ENCODE peak calls at places on chromosomes 16 and 17, in six cellular contexts. J is left lung; F is mucosa of descending colon; N is tibial nerve; H is CD8-positive, alpha-beta T cell; I is fibroblast of lung. A is an unnamed sample. For H3K36me3 and H3K9me3, the result is how much of the 10 kb centered on the place peaks cover.

GRCh38 chr17:77392376-77393273 is 251.9 kb downstream of the SEC14L1 start:
- DNase-seq in J (no peak), F (peak), N (no peak), H (no peak), I (peak), A (peak)

GRCh38 chr17:76026714-76027158 is 370 bp downstream of the EVPL start:
- DNase-seq in J (no peak), F (no peak), N (no peak), H (no peak), I (no peak), A (no peak)

GRCh38 chr17:17088511-17089205 is 46.4 kb downstream of the MPRIP start:
- DNase-seq in J (no peak), F (peak), N (no peak), H (no peak), I (no peak), A (no peak)

GRCh38 chr17:11561702-11562101 is 36.6 kb upstream of the DNAH9 start:
- DNase-seq in J (no peak), F (no peak), N (no peak), H (no peak), I (no peak), A (no peak)

GRCh38 chr16:10362077-10362863 is 23.6 kb upstream of the ATF7IP2 start:
- DNase-seq in J (no peak), F (no peak), N (no peak), H (no peak), I (no peak), A (no peak)

GRCh38 chr17:37813753-37814152 is 68.9 kb upstream of the HNF1B start:
- DNase-seq in J (no peak), F (no peak), N (no peak), H (no peak), I (peak), A (no peak)

GRCh38 chr16:11253995-11254912 is 1.8 kb downstream of the SOCS1 start:
- DNase-seq in J (no peak), F (no peak), N (no peak), H (no peak), I (peak), A (no peak)

GRCh38 chr17:69919789-69920188 is 155.2 kb upstream of the KCNJ16 start:
- DNase-seq in J (no peak), F (no peak), N (no peak), H (no peak), I (no peak), A (no peak)

GRCh38 chr16:73212431-73212830 is 164.5 kb upstream of the ZFHX3 start:
- DNase-seq in J (no peak), F (no peak), N (no peak), H (no peak), I (no peak), A (no peak)

GRCh38 chr17:38572665-38573365 is 32.9 kb downstream of the SRCIN1 start:
- DNase-seq in J (peak), F (no peak), N (no peak), H (no peak), I (no peak), A (no peak)

GRCh38 chr16:70341600-70341999 is 5.1 kb upstream of the DDX19A start:
- DNase-seq in J (no peak), F (no peak), N (no peak), H (no peak), I (no peak), A (no peak)

GRCh38 chr16:15811778-15812750 is 44.8 kb downstream of the MYH11 start:
- DNase-seq in J (no peak), F (no peak), N (no peak), H (no peak), I (peak), A (no peak)

GRCh38 chr17:53719229-53719628 is 103.5 kb upstream of the KIF2B start:
- DNase-seq in J (no peak), F (no peak), N (no peak), H (no peak), I (no peak), A (no peak)

GRCh38 chr16:88453621-88454314 is 688 bp downstream of the ZFPM1 start:
- DNase-seq in J (no peak), F (peak), N (no peak), H (no peak), I (no peak), A (no peak)

GRCh38 chr16:49528564-49529150 is 155.1 kb downstream of the C16orf78 start:
- DNase-seq in J (no peak), F (no peak), N (no peak), H (no peak), I (peak), A (no peak)

GRCh38 chr16:2195316-2196161 is 866 bp downstream of the CASKIN1 start:
- DNase-seq in J (no peak), F (no peak), N (no peak), H (no peak), I (no peak), A (no peak)

GRCh38 chr17:18928726-18929125 is 23.2 kb upstream of the SLC5A10 start:
- DNase-seq in J (no peak), F (no peak), N (no peak), H (no peak), I (no peak), A (no peak)

GRCh38 chr17:3693829-3694231 is 2.1 kb downstream of the P2RX5 start:
- DNase-seq in J (no peak), F (no peak), N (no peak), H (no peak), I (no peak), A (no peak)

GRCh38 chr17:68511254-68511670 is 968 bp upstream of the PRKAR1A start:
- DNase-seq in J (no peak), F (no peak), N (peak), H (no peak), I (no peak), A (no peak)

GRCh38 chr16:4428500-4428899 is 2.8 kb downstream of the DNAJA3 start:
- DNase-seq in J (no peak), F (no peak), N (no peak), H (no peak), I (no peak), A (no peak)

GRCh38 chr17:320809-321385 is 31.7 kb downstream of the RPH3AL start:
- DNase-seq in J (peak), F (no peak), N (no peak), H (no peak), I (no peak), A (no peak)

GRCh38 chr16:31467151-31467550 is 4.8 kb upstream of the TGFB1I1 start:
- DNase-seq in J (no peak), F (no peak), N (no peak), H (no peak), I (no peak), A (no peak)

GRCh38 chr17:81256616-81257015 is 17.5 kb downstream of the NDUFAF8 start:
- DNase-seq in J (no peak), F (peak), N (no peak), H (no peak), I (peak), A (no peak)

GRCh38 chr17:4215882-4216411 is 47.8 kb downstream of the ANKFY1 start:
- DNase-seq in J (no peak), F (no peak), N (no peak), H (no peak), I (no peak), A (no peak)

GRCh38 chr17:17545984-17546383 is 45.5 kb downstream of the PEMT start:
- DNase-seq in J (peak), F (no peak), N (no peak), H (no peak), I (no peak), A (peak)

GRCh38 chr16:24540575-24541240 is 1.3 kb downstream of the RBBP6 start:
- DNase-seq in J (no peak), F (peak), N (no peak), H (peak), I (no peak), A (no peak)

GRCh38 chr17:44314869-44315661 is 6.7 kb downstream of the RUNDC3A start:
- DNase-seq in J (peak), F (no peak), N (no peak), H (no peak), I (no peak), A (no peak)

GRCh38 chr16:86708431-86708830 is 130.1 kb downstream of the FOXL1 start:
- DNase-seq in J (no peak), F (no peak), N (no peak), H (no peak), I (no peak), A (no peak)

GRCh38 chr17:27607692-27608091 is 23.3 kb upstream of the LGALS9 start:
- DNase-seq in J (peak), F (no peak), N (no peak), H (no peak), I (no peak), A (no peak)

GRCh38 chr16:48003226-48003907 is 152.4 kb downstream of the ABCC12 start:
- DNase-seq in J (no peak), F (no peak), N (peak), H (no peak), I (no peak), A (no peak)

GRCh38 chr17:185445-186138 is 4.1 kb upstream of the DOC2B start:
- DNase-seq in J (peak), F (no peak), N (no peak), H (no peak), I (no peak), A (no peak)

DNA sequence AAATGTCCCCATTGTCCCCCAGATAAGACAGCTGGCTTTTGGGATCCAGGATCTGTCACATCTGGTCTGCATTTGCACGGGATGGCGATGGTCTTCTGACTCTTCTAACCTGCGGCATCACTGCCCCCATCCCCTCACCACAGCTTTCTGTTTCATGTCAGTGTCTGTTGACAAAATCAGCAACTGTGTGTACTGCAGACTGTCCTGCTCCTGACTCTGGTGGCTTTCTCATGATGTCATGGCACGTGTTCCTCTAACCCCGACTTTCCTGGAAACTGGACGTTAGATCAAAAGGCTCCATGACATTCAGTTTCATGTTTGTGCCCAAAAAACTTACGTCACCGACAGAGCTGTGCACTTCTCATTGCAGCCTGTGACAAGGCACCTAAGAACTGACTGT is 30.1 kb upstream of the CPNE2 start:
- DNase-seq in J (no peak), F (no peak), N (peak), H (no peak), I (no peak), A (no peak)
- H3K36me3 ChIP-seq in J (half or more), F (under half), N (under half), H (half or more), I (under half), A (under half)

DNA sequence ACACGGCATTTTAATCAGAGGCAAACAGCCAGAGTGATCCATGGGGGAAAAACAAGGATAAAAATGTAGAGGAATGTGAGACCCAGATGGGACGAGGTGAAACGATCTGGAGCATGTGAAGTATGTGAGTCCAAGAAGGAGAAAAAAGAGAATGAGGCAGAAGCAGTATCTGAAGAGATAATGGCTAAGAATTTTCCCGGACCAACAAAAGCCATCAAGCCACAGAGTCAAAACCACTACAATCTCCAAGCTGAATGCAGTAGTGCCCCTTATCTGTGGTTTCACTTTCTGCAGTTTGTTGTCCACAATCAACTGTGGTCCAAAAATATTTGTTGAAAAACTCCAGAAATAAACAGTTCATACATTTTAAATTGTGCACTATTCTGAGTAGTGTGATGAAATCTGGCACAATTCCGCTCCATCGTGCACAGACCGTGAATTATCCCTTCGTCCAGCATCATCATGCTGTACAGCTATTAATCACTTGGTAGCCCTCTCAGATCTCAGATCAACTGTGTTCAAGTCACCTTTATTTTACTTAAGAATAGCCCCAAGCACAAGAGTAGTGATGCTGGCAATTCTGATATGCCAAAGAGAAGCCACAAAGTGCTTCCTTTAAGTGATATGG is 18.7 kb downstream of the MYH10 start:
- DNase-seq in J (no peak), F (no peak), N (no peak), H (no peak), I (peak), A (no peak)
- H3K4me3 ChIP-seq in J (no peak), F (no peak), N (no peak), H (no peak), I (peak), A (peak)

GRCh38 chr16:3383045-3383448 is 17.8 kb downstream of the ZSCAN32 start:
- DNase-seq in J (no peak), F (no peak), N (no peak), H (no peak), I (no peak), A (no peak)
- H3K9me3 ChIP-seq in J (half or more), F (half or more), N (under half), H (under half), I (under half), A (under half)

GRCh38 chr16:72111653-72112451 is 18.2 kb downstream of the DHX38 start:
- DNase-seq in J (no peak), F (no peak), N (no peak), H (no peak), I (no peak), A (no peak)
- H3K36me3 ChIP-seq in J (half or more), F (under half), N (under half), H (under half), I (under half), A (half or more)

GRCh38 chr17:43210576-43210975 is 1.1 kb upstream of the TMEM106A start:
- DNase-seq in J (no peak), F (no peak), N (no peak), H (no peak), I (no peak), A (no peak)
- H3K4me3 ChIP-seq in J (peak), F (no peak), N (no peak), H (no peak), I (no peak), A (no peak)

GRCh38 chr16:873243-873661 is 72.7 kb upstream of the GNG13 start:
- DNase-seq in J (peak), F (no peak), N (no peak), H (no peak), I (no peak), A (peak)
- H3K9me3 ChIP-seq in J (under half), F (under half), N (under half), H (under half), I (under half), A (under half)

GRCh38 chr17:39717660-39718059 is 12.7 kb downstream of the MIEN1 start:
- DNase-seq in J (peak), F (no peak), N (no peak), H (no peak), I (no peak), A (no peak)

GRCh38 chr17:39716879-39717536 is 13.3 kb downstream of the MIEN1 start:
- DNase-seq in J (peak), F (peak), N (no peak), H (no peak), I (no peak), A (no peak)

GRCh38 chr17:39715375-39716072 is 14.8 kb downstream of the MIEN1 start:
- DNase-seq in J (peak), F (no peak), N (no peak), H (no peak), I (no peak), A (no peak)

GRCh38 chr17:39714234-39714633 is 14.4 kb downstream of the ERBB2 start:
- DNase-seq in J (peak), F (no peak), N (no peak), H (no peak), I (no peak), A (no peak)

GRCh38 chr17:39716073-39716818 is 14.1 kb downstream of the MIEN1 start:
- DNase-seq in J (peak), F (peak), N (no peak), H (no peak), I (no peak), A (peak)
- H3K36me3 ChIP-seq in J (half or more), F (under half), N (under half), H (under half), I (under half), A (half or more)

GRCh38 chr17:1867307-1867706 is 37.5 kb downstream of the RPA1 start:
- DNase-seq in J (no peak), F (no peak), N (no peak), H (no peak), I (no peak), A (no peak)

GRCh38 chr17:1870592-1870991 is 40.8 kb downstream of the RPA1 start:
- DNase-seq in J (no peak), F (no peak), N (no peak), H (no peak), I (no peak), A (no peak)

GRCh38 chr17:1865252-1866037 is 35.6 kb downstream of the RPA1 start:
- DNase-seq in J (no peak), F (peak), N (peak), H (peak), I (peak), A (no peak)

GRCh38 chr17:1871743-1872142 is 41.9 kb downstream of the RPA1 start:
- DNase-seq in J (no peak), F (no peak), N (no peak), H (no peak), I (no peak), A (no peak)

DNA sequence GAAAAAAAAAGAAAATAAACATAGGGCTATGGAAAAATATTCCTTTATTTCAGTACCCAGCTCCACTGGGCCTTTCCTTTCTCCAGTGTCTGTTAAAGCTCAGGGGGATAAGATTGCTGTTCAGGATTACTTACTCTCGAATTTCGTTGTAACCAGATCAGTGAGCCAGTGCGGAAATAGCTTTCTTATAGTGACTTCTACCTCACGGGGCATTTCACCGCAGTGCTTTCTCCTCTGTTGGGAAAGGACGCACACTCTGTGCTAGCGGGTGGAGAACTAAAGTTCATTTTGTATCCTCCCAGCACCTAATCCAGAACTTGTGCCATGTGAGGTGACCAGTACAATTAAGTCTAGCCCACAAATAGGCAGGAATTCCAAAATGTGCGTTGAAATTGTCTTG is 38.3 kb downstream of the RPA1 start:
- DNase-seq in J (no peak), F (no peak), N (no peak), H (no peak), I (no peak), A (no peak)
- H3K4me3 ChIP-seq in J (no peak), F (no peak), N (no peak), H (no peak), I (no peak), A (no peak)